ENCODE peak calls at places on chromosomes 6 and 20, in seven cellular contexts. E is esophagus squamous epithelium, Y is ascending aorta, G is stromal cell of bone marrow, V is IMR-90, T is neural progenitor cell, U is spleen. H is an unnamed sample.

GRCh38 chr20:52994184-52994970 is 22.2 kb downstream of the TSHZ2 start:
- DNase-seq in E (no peak), Y (no peak), G (no peak), V (no peak), T (no peak), U (no peak), H (no peak)

GRCh38 chr6:134166529-134167221 is 114.3 kb upstream of the SLC2A12 start:
- DNase-seq in E (no peak), Y (no peak), G (no peak), V (peak), T (no peak), U (no peak), H (no peak)

GRCh38 chr6:54998576-54998975 is 152.0 kb downstream of the FAM83B start:
- DNase-seq in E (no peak), Y (no peak), G (no peak), V (no peak), T (no peak), U (no peak), H (no peak)

GRCh38 chr20:41030536-41031242 is 2.1 kb downstream of the TOP1 start:
- DNase-seq in E (no peak), Y (no peak), G (peak), V (peak), T (no peak), U (no peak), H (no peak)

GRCh38 chr6:32189742-32190053 is 304 bp downstream of the PBX2 start:
- DNase-seq in E (no peak), Y (no peak), G (no peak), V (no peak), T (peak), U (peak), H (no peak)

GRCh38 chr6:45924763-45925342 is 90.8 kb downstream of the CLIC5 start:
- DNase-seq in E (no peak), Y (no peak), G (no peak), V (no peak), T (no peak), U (no peak), H (no peak)

GRCh38 chr6:150403458-150404245 is 34.8 kb downstream of the IYD start:
- DNase-seq in E (no peak), Y (no peak), G (peak), V (peak), T (no peak), U (no peak), H (no peak)

GRCh38 chr6:14316911-14317535 is 199.5 kb downstream of the CD83 start:
- DNase-seq in E (no peak), Y (no peak), G (no peak), V (no peak), T (peak), U (no peak), H (no peak)

GRCh38 chr20:23441850-23442313 is 2.4 kb downstream of the CSTL1 start:
- DNase-seq in E (no peak), Y (no peak), G (peak), V (peak), T (peak), U (peak), H (peak)

GRCh38 chr6:33344771-33345697 is 27.5 kb upstream of the ZBTB22 start:
- DNase-seq in E (peak), Y (no peak), G (peak), V (peak), T (peak), U (peak), H (no peak)

GRCh38 chr6:15658345-15658744 is 4.5 kb downstream of the DTNBP1 start:
- DNase-seq in E (no peak), Y (no peak), G (no peak), V (no peak), T (no peak), U (peak), H (no peak)

GRCh38 chr6:82521369-82521768 is 157.8 kb downstream of the TPBG start:
- DNase-seq in E (no peak), Y (no peak), G (no peak), V (no peak), T (no peak), U (no peak), H (no peak)

GRCh38 chr20:58135441-58136170 is 92.8 kb downstream of the ANKRD60 start:
- DNase-seq in E (no peak), Y (no peak), G (no peak), V (no peak), T (no peak), U (no peak), H (peak)

GRCh38 chr6:71043902-71044301 is 87.0 kb upstream of the B3GAT2 start:
- DNase-seq in E (no peak), Y (no peak), G (no peak), V (peak), T (no peak), U (no peak), H (no peak)

GRCh38 chr6:121780325-121781313 is 345.2 kb downstream of the GJA1 start:
- DNase-seq in E (no peak), Y (peak), G (peak), V (peak), T (no peak), U (no peak), H (peak)

GRCh38 chr20:58921564-58921963 is 59.5 kb upstream of the NELFCD start:
- DNase-seq in E (no peak), Y (no peak), G (no peak), V (no peak), T (no peak), U (no peak), H (no peak)

GRCh38 chr6:701696-702479 is 8.9 kb upstream of the EXOC2 start:
- DNase-seq in E (no peak), Y (no peak), G (no peak), V (no peak), T (peak), U (no peak), H (no peak)

GRCh38 chr6:56483929-56484328 is 158.8 kb downstream of the DST start:
- DNase-seq in E (no peak), Y (no peak), G (no peak), V (peak), T (no peak), U (no peak), H (no peak)

GRCh38 chr6:147855823-147856222 is 347.3 kb downstream of the SAMD5 start:
- DNase-seq in E (no peak), Y (no peak), G (no peak), V (peak), T (no peak), U (no peak), H (no peak)

GRCh38 chr6:45663181-45664180 is 285.7 kb upstream of the SUPT3H start:
- DNase-seq in E (no peak), Y (no peak), G (no peak), V (no peak), T (peak), U (no peak), H (no peak)

GRCh38 chr6:10692965-10693538 is 1.4 kb downstream of the C6orf52 start:
- DNase-seq in E (no peak), Y (no peak), G (no peak), V (no peak), T (peak), U (no peak), H (no peak)

GRCh38 chr6:27078734-27079357 is 168.7 kb upstream of the PRSS16 start:
- DNase-seq in E (no peak), Y (no peak), G (peak), V (peak), T (peak), U (no peak), H (no peak)

GRCh38 chr20:46939031-46939430 is 44.4 kb downstream of the EYA2 start:
- DNase-seq in E (no peak), Y (no peak), G (no peak), V (no peak), T (peak), U (no peak), H (no peak)

GRCh38 chr6:1336246-1336843 is 24.4 kb downstream of the FOXQ1 start:
- DNase-seq in E (no peak), Y (no peak), G (no peak), V (no peak), T (peak), U (no peak), H (no peak)

GRCh38 chr6:16319813-16320532 is 81.6 kb downstream of the GMPR start:
- DNase-seq in E (no peak), Y (peak), G (peak), V (peak), T (no peak), U (peak), H (peak)

GRCh38 chr6:108755257-108756240 is 92.7 kb upstream of the ARMC2 start:
- DNase-seq in E (no peak), Y (no peak), G (peak), V (peak), T (no peak), U (no peak), H (no peak)

H was measured in cardiac septum.